ENCODE peak calls at places on chromosomes 12 and 14, in four cellular contexts. M is transverse colon, K is GM06990, Q is pancreas. S is an unnamed sample.

GRCh38 chr14:61461808-61462275 is 140.5 kb downstream of the PRKCH start:
- DNase-seq in M (no peak), K (no peak), Q (no peak), S (peak; percentile 61)

GRCh38 chr12:48925218-48925871 is at the start of gene FKBP11:
- DNase-seq in M (peak; percentile 78), K (peak; percentile 75), Q (peak; percentile 89), S (peak; percentile 85)

GRCh38 chr12:104164635-104165034 is 26.6 kb upstream of the NFYB start:
- DNase-seq in M (no peak), K (no peak), Q (no peak), S (no peak)

GRCh38 chr12:47991106-47991550 is 13.1 kb downstream of the COL2A1 start:
- DNase-seq in M (no peak), K (no peak), Q (peak; percentile 26), S (no peak)

GRCh38 chr14:100528962-100529560 is 58.2 kb downstream of the BEGAIN start:
- DNase-seq in M (no peak), K (peak; percentile 1), Q (peak; percentile 52), S (no peak)

GRCh38 chr14:76640923-76641395 is 120.3 kb upstream of the VASH1 start:
- DNase-seq in M (no peak), K (no peak), Q (no peak), S (no peak)

GRCh38 chr12:57235012-57235727 is 5.7 kb downstream of the SHMT2 start:
- DNase-seq in M (no peak), K (no peak), Q (peak; percentile 74), S (no peak)

GRCh38 chr12:31897791-31898503 is 61.3 kb upstream of the RESF1 start:
- DNase-seq in M (peak; percentile 22), K (peak; percentile 49), Q (no peak), S (peak; percentile 84)

GRCh38 chr12:15732341-15733061 is 56.7 kb downstream of the EPS8 start:
- DNase-seq in M (no peak), K (no peak), Q (no peak), S (no peak)
- H3K4me3 ChIP-seq in M (no peak overlapping the region), K (no peak overlapping the region), Q (no peak overlapping the region), S (no peak overlapping the region)

GRCh38 chr12:16504200-16504599 is 101.8 kb downstream of the LMO3 start:
- DNase-seq in M (no peak), K (no peak), Q (no peak), S (no peak)

GRCh38 chr12:16509411-16509810 is 96.6 kb downstream of the LMO3 start:
- DNase-seq in M (no peak), K (no peak), Q (no peak), S (no peak)

GRCh38 chr12:16506394-16506793 is 99.6 kb downstream of the LMO3 start:
- DNase-seq in M (no peak), K (no peak), Q (no peak), S (no peak)
- TF ChIP-seq CTCF in M (no peak), K (no peak), Q (no peak), S (no peak)

DNA sequence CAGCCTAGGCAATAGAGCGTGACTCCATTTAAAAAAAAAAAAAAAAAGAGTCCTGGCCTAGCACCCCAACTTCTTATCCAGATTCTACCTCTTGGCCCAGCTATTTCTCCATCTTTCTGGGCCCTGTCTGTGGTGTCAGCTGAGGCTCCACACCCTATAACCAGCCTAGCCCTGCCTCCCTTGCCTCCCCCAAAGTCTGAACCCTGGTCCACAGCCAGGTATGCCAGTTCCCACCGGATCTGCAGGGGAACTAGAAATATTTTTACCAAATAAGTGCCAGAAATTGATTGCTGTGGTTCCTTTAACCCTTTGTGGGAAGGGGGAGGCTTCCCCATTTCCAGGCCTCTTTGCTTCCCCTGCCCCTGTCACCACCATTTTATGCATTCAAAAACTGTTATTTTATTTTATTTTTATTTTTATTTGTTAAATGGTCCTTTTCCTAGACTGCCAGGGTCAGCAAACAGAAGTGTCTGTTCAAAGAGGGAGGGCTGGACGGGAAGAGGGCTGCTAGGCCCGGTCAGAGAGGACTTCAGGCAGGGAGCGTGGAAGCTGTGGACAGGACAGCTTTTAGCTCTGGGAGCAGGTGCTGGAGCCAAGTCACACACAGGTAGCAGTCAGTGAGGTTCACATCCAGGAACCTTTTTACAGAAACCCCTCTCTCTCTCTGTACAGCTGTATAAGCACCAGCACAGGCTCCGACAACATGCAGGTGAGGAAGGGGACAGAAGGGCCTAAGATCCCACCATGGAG is 23.2 kb downstream of the TTC9 start:
- DNase-seq in M (no peak), K (no peak), Q (no peak), S (peak; percentile 40)
- H3K4me3 ChIP-seq in M (no peak overlapping the region), K (no peak overlapping the region), Q (no peak overlapping the region), S (peak overlapping the region; percentile 41)

DNA sequence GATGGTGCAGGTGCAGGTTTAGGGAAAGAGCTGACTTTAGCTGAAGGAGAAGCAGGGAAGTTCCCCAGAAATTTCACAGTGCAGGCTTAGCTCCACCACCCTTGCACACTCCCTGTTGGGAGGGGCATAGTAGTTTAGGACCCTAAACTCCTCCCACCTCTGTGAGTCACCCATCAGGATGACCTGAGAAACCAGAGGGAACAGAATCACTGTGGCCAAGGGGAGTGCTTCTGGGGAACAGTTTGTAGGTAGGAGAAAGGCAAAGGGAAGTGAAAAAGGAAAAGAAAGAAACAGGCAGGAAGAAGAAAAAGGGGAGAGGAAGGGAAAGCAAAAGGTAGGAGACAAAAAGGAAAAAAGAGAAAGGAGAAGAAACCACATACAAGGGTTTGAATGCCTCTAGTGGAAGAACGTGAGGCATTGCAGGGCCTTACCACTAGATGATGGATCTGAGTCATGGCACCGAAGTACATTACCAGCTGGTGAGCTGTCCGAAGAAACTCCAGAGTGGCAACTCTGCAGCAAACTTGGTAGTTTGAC is 404.2 kb downstream of the SLC6A15 start:
- DNase-seq in M (no peak), K (no peak), Q (no peak), S (peak; percentile 12)
- TF ChIP-seq CTCF in M (no peak), K (peak; percentile 32), Q (no peak), S (peak; percentile 16)

DNA sequence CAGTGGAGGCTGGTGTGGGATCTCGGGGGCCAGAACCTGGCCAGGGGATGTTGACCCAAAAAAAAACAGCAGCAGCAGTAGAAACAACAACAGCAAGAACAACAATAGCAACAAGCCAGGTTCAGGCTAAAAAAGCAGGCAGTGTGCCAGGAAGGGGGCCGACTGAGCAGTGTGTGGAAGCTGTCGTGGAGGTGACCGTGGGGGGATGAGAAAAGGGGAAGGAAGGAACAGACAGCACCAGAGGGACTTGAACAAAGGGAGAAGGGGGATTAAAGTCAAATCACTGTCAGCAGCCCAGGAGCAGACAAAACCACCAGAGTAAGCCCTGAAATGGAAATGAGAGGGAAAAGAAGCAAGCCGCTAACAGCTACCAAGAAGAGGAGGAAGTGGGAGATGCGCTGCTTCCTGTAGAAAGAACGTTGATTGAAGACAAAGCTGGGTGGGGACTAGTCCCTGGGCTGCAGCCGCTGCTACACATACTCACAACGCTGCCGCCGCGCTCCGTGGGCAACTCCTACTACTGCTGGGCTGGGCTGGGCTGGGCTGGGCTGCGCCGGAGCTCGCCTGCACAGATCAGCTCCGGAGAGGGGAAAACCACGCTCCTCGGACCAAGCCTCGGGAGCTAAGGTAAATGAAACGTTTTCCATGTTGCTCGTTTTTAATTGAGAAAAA is at the start of gene GNG2:
- DNase-seq in M (peak; percentile 88), K (peak; percentile 81), Q (peak; percentile 83), S (peak; percentile 92)
- H3K4me3 ChIP-seq in M (peak within 1 kb of the TSS; percentile 18), K (peak within 1 kb of the TSS; percentile 78), Q (peak within 1 kb of the TSS; percentile 18), S (peak within 1 kb of the TSS; percentile 86)

DNA sequence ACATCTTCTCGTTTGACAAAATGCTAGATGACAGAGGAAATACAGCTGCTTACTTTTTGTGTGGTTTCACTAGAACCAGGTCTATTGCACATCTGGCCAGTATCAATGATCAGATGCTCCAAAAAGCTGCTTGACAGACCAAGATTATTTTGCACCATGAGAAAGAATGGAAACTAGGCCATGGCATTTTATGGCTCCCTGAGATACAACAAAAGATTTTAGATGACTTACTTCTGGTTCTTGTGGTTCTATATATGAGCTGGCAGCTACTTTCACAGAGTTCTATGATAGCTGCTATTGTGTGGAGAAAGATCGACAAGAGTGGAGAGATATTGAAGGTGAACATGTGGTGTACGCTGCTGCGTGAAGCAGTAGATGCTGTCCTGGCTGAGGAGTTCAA is 25.8 kb upstream of the PPFIBP1 start:
- DNase-seq in M (no peak), K (peak; percentile 31), Q (no peak), S (peak; percentile 72)
- TF ChIP-seq CTCF in M (no peak), K (no peak), Q (no peak), S (no peak)